ENCODE peak calls at places on chromosomes 16 and 17, in four cellular contexts. One of them, this sample, is unnamed.

GRCh38 chr16:57632568-57632967 is 4.1 kb downstream of the ADGRG1 start:
- DNase-seq in GM10248: no peak
- DNase-seq in omental fat pad: no peak
- DNase-seq in A673: no peak
- DNase-seq in this sample: no peak

GRCh38 chr16:71576971-71577370 is at the start of gene TAT:
- DNase-seq in GM10248: no peak
- DNase-seq in omental fat pad: no peak
- DNase-seq in A673: no peak
- DNase-seq in this sample: no peak

GRCh38 chr17:82779541-82779940 is 27.7 kb downstream of the TBCD start:
- DNase-seq in GM10248: no peak
- DNase-seq in omental fat pad: no peak
- DNase-seq in A673: no peak
- DNase-seq in this sample: no peak

GRCh38 chr17:30605027-30605426 is 127.8 kb downstream of the GOSR1 start:
- DNase-seq in GM10248: no peak
- DNase-seq in omental fat pad: no peak
- DNase-seq in A673: no peak
- DNase-seq in this sample: no peak

GRCh38 chr16:2450535-2450934 is 9.4 kb upstream of the TEDC2 start:
- DNase-seq in GM10248: no peak
- DNase-seq in omental fat pad: no peak
- DNase-seq in A673: no peak
- DNase-seq in this sample: no peak

GRCh38 chr17:16919663-16920627 is 52.0 kb downstream of the TNFRSF13B start:
- DNase-seq in GM10248: peak
- DNase-seq in omental fat pad: peak
- DNase-seq in A673: peak
- DNase-seq in this sample: no peak

GRCh38 chr17:59372138-59372751 is 40.8 kb downstream of the YPEL2 start:
- DNase-seq in GM10248: peak
- DNase-seq in omental fat pad: no peak
- DNase-seq in A673: no peak
- DNase-seq in this sample: peak

GRCh38 chr16:74605746-74606520 is 981 bp downstream of the GLG1 start:
- DNase-seq in GM10248: no peak
- DNase-seq in omental fat pad: no peak
- DNase-seq in A673: no peak
- DNase-seq in this sample: no peak

GRCh38 chr16:83995756-83996155 is 27.7 kb downstream of the NECAB2 start:
- DNase-seq in GM10248: peak
- DNase-seq in omental fat pad: no peak
- DNase-seq in A673: no peak
- DNase-seq in this sample: no peak

GRCh38 chr16:10128397-10129258 is 53.6 kb downstream of the GRIN2A start:
- DNase-seq in GM10248: no peak
- DNase-seq in omental fat pad: no peak
- DNase-seq in A673: no peak
- DNase-seq in this sample: no peak

GRCh38 chr17:74752822-74753401 is 4.5 kb downstream of the NHERF1 start:
- DNase-seq in GM10248: no peak
- DNase-seq in omental fat pad: no peak
- DNase-seq in A673: no peak
- DNase-seq in this sample: no peak

GRCh38 chr16:66832661-66833305 is 2.0 kb upstream of the NAE1 start:
- DNase-seq in GM10248: no peak
- DNase-seq in omental fat pad: no peak
- DNase-seq in A673: no peak
- DNase-seq in this sample: peak

GRCh38 chr16:64981568-64982281 is 140.1 kb downstream of the CDH11 start:
- DNase-seq in GM10248: no peak
- DNase-seq in omental fat pad: no peak
- DNase-seq in A673: no peak
- DNase-seq in this sample: no peak

GRCh38 chr16:89009343-89010209 is 32.6 kb upstream of the CBFA2T3 start:
- DNase-seq in GM10248: peak
- DNase-seq in omental fat pad: no peak
- DNase-seq in A673: no peak
- DNase-seq in this sample: no peak

GRCh38 chr17:77634710-77635109 is 323.8 kb upstream of the TNRC6C start:
- DNase-seq in GM10248: peak
- DNase-seq in omental fat pad: no peak
- DNase-seq in A673: no peak
- DNase-seq in this sample: no peak

GRCh38 chr17:78557598-78558039 is 19.6 kb downstream of the DNAH17 start:
- DNase-seq in GM10248: no peak
- DNase-seq in omental fat pad: no peak
- DNase-seq in A673: peak
- DNase-seq in this sample: peak

GRCh38 chr17:75864448-75864871 is 9.3 kb upstream of the WBP2 start:
- DNase-seq in GM10248: peak
- DNase-seq in omental fat pad: no peak
- DNase-seq in A673: peak
- DNase-seq in this sample: peak

GRCh38 chr16:12801511-12802042 is 2.1 kb downstream of the CPPED1 start:
- DNase-seq in GM10248: peak
- DNase-seq in omental fat pad: no peak
- DNase-seq in A673: no peak
- DNase-seq in this sample: peak

GRCh38 chr17:77404812-77405581 is 264.2 kb downstream of the SEC14L1 start:
- DNase-seq in GM10248: peak
- DNase-seq in omental fat pad: no peak
- DNase-seq in A673: no peak
- DNase-seq in this sample: peak

GRCh38 chr17:29549169-29549935 is 17.5 kb downstream of the ABHD15 start:
- DNase-seq in GM10248: peak
- DNase-seq in omental fat pad: no peak
- DNase-seq in A673: peak
- DNase-seq in this sample: no peak

GRCh38 chr16:65889533-65889966 is 476.9 kb upstream of the CDH5 start:
- DNase-seq in GM10248: no peak
- DNase-seq in omental fat pad: no peak
- DNase-seq in A673: peak
- DNase-seq in this sample: no peak

GRCh38 chr16:48335961-48336360 is 49.3 kb downstream of the SIAH1 start:
- DNase-seq in GM10248: no peak
- DNase-seq in omental fat pad: no peak
- DNase-seq in A673: no peak
- DNase-seq in this sample: peak

GRCh38 chr16:84806256-84806889 is 13.4 kb upstream of the CRISPLD2 start:
- DNase-seq in GM10248: peak
- DNase-seq in omental fat pad: no peak
- DNase-seq in A673: peak
- DNase-seq in this sample: peak

GRCh38 chr16:59274141-59274540 is 540.0 kb upstream of the GOT2 start:
- DNase-seq in GM10248: no peak
- DNase-seq in omental fat pad: no peak
- DNase-seq in A673: no peak
- DNase-seq in this sample: no peak

GRCh38 chr16:67278773-67279295 is 498 bp upstream of the PLEKHG4 start:
- DNase-seq in GM10248: peak
- DNase-seq in omental fat pad: no peak
- DNase-seq in A673: no peak
- DNase-seq in this sample: no peak

GRCh38 chr16:70691223-70692129 is 5.6 kb upstream of the MTSS2 start:
- DNase-seq in GM10248: no peak
- DNase-seq in omental fat pad: peak
- DNase-seq in A673: peak
- DNase-seq in this sample: peak

GRCh38 chr17:17729620-17730249 is 48.5 kb downstream of the RAI1 start:
- DNase-seq in GM10248: peak
- DNase-seq in omental fat pad: no peak
- DNase-seq in A673: no peak
- DNase-seq in this sample: no peak

GRCh38 chr16:20904507-20905079 is 4.0 kb downstream of the LYRM1 start:
- DNase-seq in GM10248: peak
- DNase-seq in omental fat pad: no peak
- DNase-seq in A673: no peak
- DNase-seq in this sample: peak

GRCh38 chr16:2253293-2253692 is 1.9 kb upstream of the ECI1 start:
- DNase-seq in GM10248: no peak
- DNase-seq in omental fat pad: no peak
- DNase-seq in A673: no peak
- DNase-seq in this sample: no peak

GRCh38 chr17:45896803-45897693 is 2.7 kb downstream of the MAPT start:
- DNase-seq in GM10248: no peak
- DNase-seq in omental fat pad: no peak
- DNase-seq in A673: peak
- DNase-seq in this sample: no peak

GRCh38 chr17:80847506-80848230 is 144.0 kb upstream of the CHMP6 start:
- DNase-seq in GM10248: no peak
- DNase-seq in omental fat pad: no peak
- DNase-seq in A673: no peak
- DNase-seq in this sample: no peak

GRCh38 chr17:80844418-80844990 is 147.1 kb upstream of the CHMP6 start:
- DNase-seq in GM10248: no peak
- DNase-seq in omental fat pad: no peak
- DNase-seq in A673: peak
- DNase-seq in this sample: no peak

GRCh38 chr17:80846932-80847331 is 144.7 kb upstream of the CHMP6 start:
- DNase-seq in GM10248: no peak
- DNase-seq in omental fat pad: no peak
- DNase-seq in A673: no peak
- DNase-seq in this sample: no peak

GRCh38 chr17:80845121-80845862 is 146.3 kb upstream of the CHMP6 start:
- DNase-seq in GM10248: no peak
- DNase-seq in omental fat pad: no peak
- DNase-seq in A673: no peak
- DNase-seq in this sample: no peak

GRCh38 chr17:80845863-80846671 is 145.6 kb upstream of the CHMP6 start:
- DNase-seq in GM10248: no peak
- DNase-seq in omental fat pad: no peak
- DNase-seq in A673: no peak
- DNase-seq in this sample: no peak
- TF ChIP-seq CTCF in GM10248: no peak
- TF ChIP-seq CTCF in omental fat pad: no peak
- TF ChIP-seq CTCF in A673: no peak
- TF ChIP-seq CTCF in this sample: no peak

GRCh38 chr17:44170135-44170498 is 387 bp upstream of the ASB16 start:
- DNase-seq in GM10248: no peak
- DNase-seq in omental fat pad: no peak
- DNase-seq in A673: no peak
- DNase-seq in this sample: no peak
- TF ChIP-seq CTCF in GM10248: no peak
- TF ChIP-seq CTCF in omental fat pad: no peak
- TF ChIP-seq CTCF in A673: no peak
- TF ChIP-seq CTCF in this sample: no peak

GRCh38 chr17:63774982-63775290 is 966 bp downstream of the DDX42 start:
- DNase-seq in GM10248: no peak
- DNase-seq in omental fat pad: no peak
- DNase-seq in A673: no peak
- DNase-seq in this sample: no peak
- TF ChIP-seq CTCF in GM10248: no peak
- TF ChIP-seq CTCF in omental fat pad: no peak
- TF ChIP-seq CTCF in A673: no peak
- TF ChIP-seq CTCF in this sample: no peak

DNA sequence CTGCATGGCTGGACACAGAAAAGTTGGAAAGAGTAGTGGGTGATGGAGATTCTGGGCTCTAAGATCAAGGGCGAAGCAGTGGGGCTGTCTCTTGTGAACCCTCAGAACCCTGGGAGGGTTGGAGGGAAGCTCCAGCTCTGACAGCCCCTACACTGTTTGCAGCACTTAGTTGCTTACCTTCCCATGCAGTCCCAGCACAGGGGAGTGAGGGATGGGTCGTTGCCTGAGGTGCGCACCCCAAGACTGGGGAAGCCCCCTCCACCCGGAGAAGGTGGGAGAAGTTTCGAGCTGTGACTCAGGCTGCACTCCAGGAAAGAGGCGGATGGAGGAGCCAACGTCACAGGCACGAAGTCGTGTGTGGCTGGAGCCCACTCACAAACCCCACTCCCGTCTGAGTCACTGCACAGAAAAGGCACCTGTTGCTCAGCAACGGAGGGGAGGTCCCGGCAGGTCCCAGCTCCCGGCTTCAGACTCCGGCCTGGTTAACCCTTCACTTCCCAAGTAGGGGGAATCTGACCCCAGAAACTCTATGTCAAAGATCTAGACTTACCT is 60.1 kb downstream of the AIPL1 start:
- DNase-seq in GM10248: peak
- DNase-seq in omental fat pad: no peak
- DNase-seq in A673: peak
- DNase-seq in this sample: peak
- TF ChIP-seq CTCF in GM10248: no peak
- TF ChIP-seq CTCF in omental fat pad: no peak
- TF ChIP-seq CTCF in A673: no peak
- TF ChIP-seq CTCF in this sample: no peak

GRCh38 chr17:53996131-53996530 is 173.4 kb downstream of the KIF2B start:
- DNase-seq in GM10248: no peak
- DNase-seq in omental fat pad: no peak
- DNase-seq in A673: no peak
- DNase-seq in this sample: no peak
- TF ChIP-seq CTCF in GM10248: no peak
- TF ChIP-seq CTCF in omental fat pad: no peak
- TF ChIP-seq CTCF in A673: no peak
- TF ChIP-seq CTCF in this sample: no peak

DNA sequence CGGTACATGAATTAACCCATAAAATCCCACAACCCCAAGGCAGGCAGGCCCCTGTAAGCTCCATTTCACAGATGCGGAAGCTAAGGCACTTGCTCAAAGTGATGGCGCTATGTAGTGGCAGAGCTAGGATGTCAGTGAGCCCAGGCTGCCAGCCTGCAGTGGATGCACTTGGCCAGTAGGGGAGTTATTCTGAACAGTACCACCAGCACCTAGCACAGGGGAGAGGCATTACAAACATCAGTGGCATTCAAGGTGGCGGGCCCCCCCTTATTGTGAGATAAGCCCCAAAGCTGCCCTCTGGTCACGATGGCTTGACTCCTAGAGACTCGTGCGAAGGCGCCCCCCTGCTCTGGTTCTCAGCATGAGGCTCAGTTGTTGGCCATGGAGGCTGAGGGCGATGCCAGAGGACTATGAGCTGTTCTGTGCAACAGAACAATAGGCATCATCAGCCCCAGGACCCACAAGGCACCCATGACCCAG is 33.8 kb downstream of the GTF3C1 start:
- DNase-seq in GM10248: peak
- DNase-seq in omental fat pad: no peak
- DNase-seq in A673: peak
- DNase-seq in this sample: peak
- TF ChIP-seq CTCF in GM10248: peak
- TF ChIP-seq CTCF in omental fat pad: no peak
- TF ChIP-seq CTCF in A673: peak
- TF ChIP-seq CTCF in this sample: peak

This sample was measured in HFFc6.